ENCODE peak calls at places on chromosomes 7 and 10, in eight cellular contexts. One of them, this sample, is unnamed.

GRCh38 chr7:2037301-2037804 is 195.4 kb downstream of the MAD1L1 start:
- DNase-seq in CD8-positive, alpha-beta T cell: no peak
- DNase-seq in RWPE1: no peak
- DNase-seq in stimulated activated CD4-positive, alpha-beta T cell treated with anti-CD3 and anti-CD28 coated beads, Interleukin-4, amount 100 ng/mL, for 48 hours: no peak
- DNase-seq in kidney epithelial cell: no peak
- DNase-seq in activated T-cell treated with anti-CD3 and anti-CD28 coated beads, Interleukin-2, amount 50 U/mL, for 72 hours: peak; percentile 36
- DNase-seq in left cardiac atrium: no peak
- DNase-seq in activated CD4-positive, CD25-positive, alpha-beta regulatory T cell: no peak
- DNase-seq in this sample: no peak

GRCh38 chr7:101598422-101598957 is 30.6 kb downstream of the MYL10 start:
- DNase-seq in stimulated activated CD4-positive, alpha-beta T cell treated with anti-CD3 and anti-CD28 coated beads, Interleukin-4, amount 100 ng/mL, for 48 hours: no peak
- DNase-seq in activated T-cell treated with anti-CD3 and anti-CD28 coated beads, Interleukin-2, amount 50 U/mL, for 72 hours: no peak
- DNase-seq in CD8-positive, alpha-beta T cell: no peak
- DNase-seq in left cardiac atrium: no peak
- DNase-seq in kidney epithelial cell: no peak
- DNase-seq in activated CD4-positive, CD25-positive, alpha-beta regulatory T cell: no peak
- DNase-seq in RWPE1: no peak
- DNase-seq in this sample: peak; percentile 37

GRCh38 chr10:95837368-95837776 is 70.4 kb upstream of the CC2D2B start:
- DNase-seq in activated T-cell treated with anti-CD3 and anti-CD28 coated beads, Interleukin-2, amount 50 U/mL, for 72 hours: no peak
- DNase-seq in left cardiac atrium: no peak
- DNase-seq in kidney epithelial cell: no peak
- DNase-seq in RWPE1: no peak
- DNase-seq in stimulated activated CD4-positive, alpha-beta T cell treated with anti-CD3 and anti-CD28 coated beads, Interleukin-4, amount 100 ng/mL, for 48 hours: no peak
- DNase-seq in activated CD4-positive, CD25-positive, alpha-beta regulatory T cell: no peak
- DNase-seq in CD8-positive, alpha-beta T cell: no peak
- DNase-seq in this sample: no peak

GRCh38 chr7:141593134-141593533 is 41.9 kb downstream of the AGK start:
- DNase-seq in RWPE1: no peak
- DNase-seq in activated CD4-positive, CD25-positive, alpha-beta regulatory T cell: no peak
- DNase-seq in kidney epithelial cell: no peak
- DNase-seq in CD8-positive, alpha-beta T cell: no peak
- DNase-seq in stimulated activated CD4-positive, alpha-beta T cell treated with anti-CD3 and anti-CD28 coated beads, Interleukin-4, amount 100 ng/mL, for 48 hours: no peak
- DNase-seq in left cardiac atrium: no peak
- DNase-seq in activated T-cell treated with anti-CD3 and anti-CD28 coated beads, Interleukin-2, amount 50 U/mL, for 72 hours: no peak
- DNase-seq in this sample: no peak

GRCh38 chr10:33876547-33877400 is 542.3 kb upstream of the NRP1 start:
- DNase-seq in activated CD4-positive, CD25-positive, alpha-beta regulatory T cell: no peak
- DNase-seq in RWPE1: no peak
- DNase-seq in CD8-positive, alpha-beta T cell: no peak
- DNase-seq in left cardiac atrium: no peak
- DNase-seq in kidney epithelial cell: no peak
- DNase-seq in stimulated activated CD4-positive, alpha-beta T cell treated with anti-CD3 and anti-CD28 coated beads, Interleukin-4, amount 100 ng/mL, for 48 hours: no peak
- DNase-seq in activated T-cell treated with anti-CD3 and anti-CD28 coated beads, Interleukin-2, amount 50 U/mL, for 72 hours: no peak
- DNase-seq in this sample: no peak

GRCh38 chr7:36777855-36778254 is 53.6 kb upstream of the AOAH start:
- DNase-seq in kidney epithelial cell: no peak
- DNase-seq in activated T-cell treated with anti-CD3 and anti-CD28 coated beads, Interleukin-2, amount 50 U/mL, for 72 hours: no peak
- DNase-seq in activated CD4-positive, CD25-positive, alpha-beta regulatory T cell: no peak
- DNase-seq in RWPE1: no peak
- DNase-seq in left cardiac atrium: no peak
- DNase-seq in CD8-positive, alpha-beta T cell: no peak
- DNase-seq in stimulated activated CD4-positive, alpha-beta T cell treated with anti-CD3 and anti-CD28 coated beads, Interleukin-4, amount 100 ng/mL, for 48 hours: no peak
- DNase-seq in this sample: no peak

GRCh38 chr10:251982-252582 is 116.8 kb downstream of the ZMYND11 start:
- DNase-seq in left cardiac atrium: no peak
- DNase-seq in stimulated activated CD4-positive, alpha-beta T cell treated with anti-CD3 and anti-CD28 coated beads, Interleukin-4, amount 100 ng/mL, for 48 hours: no peak
- DNase-seq in kidney epithelial cell: no peak
- DNase-seq in RWPE1: no peak
- DNase-seq in activated CD4-positive, CD25-positive, alpha-beta regulatory T cell: no peak
- DNase-seq in CD8-positive, alpha-beta T cell: no peak
- DNase-seq in activated T-cell treated with anti-CD3 and anti-CD28 coated beads, Interleukin-2, amount 50 U/mL, for 72 hours: no peak
- DNase-seq in this sample: no peak

GRCh38 chr7:81616951-81617350 is 152.9 kb downstream of the HGF start:
- DNase-seq in activated T-cell treated with anti-CD3 and anti-CD28 coated beads, Interleukin-2, amount 50 U/mL, for 72 hours: no peak
- DNase-seq in kidney epithelial cell: no peak
- DNase-seq in left cardiac atrium: no peak
- DNase-seq in stimulated activated CD4-positive, alpha-beta T cell treated with anti-CD3 and anti-CD28 coated beads, Interleukin-4, amount 100 ng/mL, for 48 hours: no peak
- DNase-seq in RWPE1: no peak
- DNase-seq in CD8-positive, alpha-beta T cell: no peak
- DNase-seq in activated CD4-positive, CD25-positive, alpha-beta regulatory T cell: no peak
- DNase-seq in this sample: no peak

GRCh38 chr10:43965033-43965917 is 316.6 kb upstream of the ZNF32 start:
- DNase-seq in kidney epithelial cell: no peak
- DNase-seq in CD8-positive, alpha-beta T cell: no peak
- DNase-seq in left cardiac atrium: no peak
- DNase-seq in activated T-cell treated with anti-CD3 and anti-CD28 coated beads, Interleukin-2, amount 50 U/mL, for 72 hours: no peak
- DNase-seq in RWPE1: no peak
- DNase-seq in activated CD4-positive, CD25-positive, alpha-beta regulatory T cell: no peak
- DNase-seq in stimulated activated CD4-positive, alpha-beta T cell treated with anti-CD3 and anti-CD28 coated beads, Interleukin-4, amount 100 ng/mL, for 48 hours: no peak
- DNase-seq in this sample: no peak

GRCh38 chr7:2511769-2512168 is 7.8 kb upstream of the LFNG start:
- DNase-seq in kidney epithelial cell: no peak
- DNase-seq in left cardiac atrium: no peak
- DNase-seq in activated T-cell treated with anti-CD3 and anti-CD28 coated beads, Interleukin-2, amount 50 U/mL, for 72 hours: no peak
- DNase-seq in stimulated activated CD4-positive, alpha-beta T cell treated with anti-CD3 and anti-CD28 coated beads, Interleukin-4, amount 100 ng/mL, for 48 hours: no peak
- DNase-seq in CD8-positive, alpha-beta T cell: no peak
- DNase-seq in activated CD4-positive, CD25-positive, alpha-beta regulatory T cell: no peak
- DNase-seq in RWPE1: no peak
- DNase-seq in this sample: no peak

GRCh38 chr7:1940402-1940786 is 270.3 kb downstream of the ELFN1 start:
- DNase-seq in activated CD4-positive, CD25-positive, alpha-beta regulatory T cell: peak; percentile 90
- DNase-seq in RWPE1: no peak
- DNase-seq in stimulated activated CD4-positive, alpha-beta T cell treated with anti-CD3 and anti-CD28 coated beads, Interleukin-4, amount 100 ng/mL, for 48 hours: peak; percentile 74
- DNase-seq in kidney epithelial cell: peak; percentile 34
- DNase-seq in left cardiac atrium: peak; percentile 65
- DNase-seq in CD8-positive, alpha-beta T cell: peak; percentile 84
- DNase-seq in activated T-cell treated with anti-CD3 and anti-CD28 coated beads, Interleukin-2, amount 50 U/mL, for 72 hours: peak; percentile 93
- DNase-seq in this sample: no peak

GRCh38 chr10:69220041-69220451 is at the start of gene HKDC1:
- DNase-seq in kidney epithelial cell: peak; percentile 77
- DNase-seq in stimulated activated CD4-positive, alpha-beta T cell treated with anti-CD3 and anti-CD28 coated beads, Interleukin-4, amount 100 ng/mL, for 48 hours: no peak
- DNase-seq in RWPE1: no peak
- DNase-seq in CD8-positive, alpha-beta T cell: no peak
- DNase-seq in left cardiac atrium: no peak
- DNase-seq in activated CD4-positive, CD25-positive, alpha-beta regulatory T cell: no peak
- DNase-seq in activated T-cell treated with anti-CD3 and anti-CD28 coated beads, Interleukin-2, amount 50 U/mL, for 72 hours: no peak
- DNase-seq in this sample: no peak

GRCh38 chr7:123773499-123773898 is 24.7 kb upstream of the WASL start:
- DNase-seq in left cardiac atrium: no peak
- DNase-seq in RWPE1: no peak
- DNase-seq in kidney epithelial cell: no peak
- DNase-seq in CD8-positive, alpha-beta T cell: no peak
- DNase-seq in stimulated activated CD4-positive, alpha-beta T cell treated with anti-CD3 and anti-CD28 coated beads, Interleukin-4, amount 100 ng/mL, for 48 hours: no peak
- DNase-seq in activated CD4-positive, CD25-positive, alpha-beta regulatory T cell: no peak
- DNase-seq in activated T-cell treated with anti-CD3 and anti-CD28 coated beads, Interleukin-2, amount 50 U/mL, for 72 hours: no peak
- DNase-seq in this sample: no peak

GRCh38 chr7:151696738-151697514 is 177.2 kb upstream of the RHEB start:
- DNase-seq in left cardiac atrium: peak; percentile 57
- DNase-seq in activated CD4-positive, CD25-positive, alpha-beta regulatory T cell: no peak
- DNase-seq in activated T-cell treated with anti-CD3 and anti-CD28 coated beads, Interleukin-2, amount 50 U/mL, for 72 hours: no peak
- DNase-seq in stimulated activated CD4-positive, alpha-beta T cell treated with anti-CD3 and anti-CD28 coated beads, Interleukin-4, amount 100 ng/mL, for 48 hours: no peak
- DNase-seq in RWPE1: peak; percentile 78
- DNase-seq in CD8-positive, alpha-beta T cell: no peak
- DNase-seq in kidney epithelial cell: no peak
- DNase-seq in this sample: peak; percentile 90

GRCh38 chr7:82598958-82599357 is 155.4 kb upstream of the CACNA2D1 start:
- DNase-seq in CD8-positive, alpha-beta T cell: no peak
- DNase-seq in stimulated activated CD4-positive, alpha-beta T cell treated with anti-CD3 and anti-CD28 coated beads, Interleukin-4, amount 100 ng/mL, for 48 hours: no peak
- DNase-seq in kidney epithelial cell: no peak
- DNase-seq in activated CD4-positive, CD25-positive, alpha-beta regulatory T cell: no peak
- DNase-seq in left cardiac atrium: no peak
- DNase-seq in activated T-cell treated with anti-CD3 and anti-CD28 coated beads, Interleukin-2, amount 50 U/mL, for 72 hours: no peak
- DNase-seq in RWPE1: no peak
- DNase-seq in this sample: no peak

GRCh38 chr7:3068568-3068967 is 24.9 kb upstream of the CARD11 start:
- DNase-seq in activated T-cell treated with anti-CD3 and anti-CD28 coated beads, Interleukin-2, amount 50 U/mL, for 72 hours: no peak
- DNase-seq in activated CD4-positive, CD25-positive, alpha-beta regulatory T cell: no peak
- DNase-seq in kidney epithelial cell: no peak
- DNase-seq in CD8-positive, alpha-beta T cell: no peak
- DNase-seq in RWPE1: no peak
- DNase-seq in stimulated activated CD4-positive, alpha-beta T cell treated with anti-CD3 and anti-CD28 coated beads, Interleukin-4, amount 100 ng/mL, for 48 hours: no peak
- DNase-seq in left cardiac atrium: no peak
- DNase-seq in this sample: no peak

GRCh38 chr7:100966542-100967291 is 2.6 kb upstream of the MUC12 start:
- DNase-seq in activated CD4-positive, CD25-positive, alpha-beta regulatory T cell: no peak
- DNase-seq in RWPE1: no peak
- DNase-seq in stimulated activated CD4-positive, alpha-beta T cell treated with anti-CD3 and anti-CD28 coated beads, Interleukin-4, amount 100 ng/mL, for 48 hours: no peak
- DNase-seq in left cardiac atrium: no peak
- DNase-seq in kidney epithelial cell: no peak
- DNase-seq in CD8-positive, alpha-beta T cell: no peak
- DNase-seq in activated T-cell treated with anti-CD3 and anti-CD28 coated beads, Interleukin-2, amount 50 U/mL, for 72 hours: peak; percentile 8
- DNase-seq in this sample: peak; percentile 78

GRCh38 chr10:486668-487067 is 202.8 kb downstream of the DIP2C start:
- DNase-seq in kidney epithelial cell: no peak
- DNase-seq in RWPE1: no peak
- DNase-seq in left cardiac atrium: no peak
- DNase-seq in CD8-positive, alpha-beta T cell: no peak
- DNase-seq in stimulated activated CD4-positive, alpha-beta T cell treated with anti-CD3 and anti-CD28 coated beads, Interleukin-4, amount 100 ng/mL, for 48 hours: no peak
- DNase-seq in activated CD4-positive, CD25-positive, alpha-beta regulatory T cell: no peak
- DNase-seq in activated T-cell treated with anti-CD3 and anti-CD28 coated beads, Interleukin-2, amount 50 U/mL, for 72 hours: no peak
- DNase-seq in this sample: no peak

GRCh38 chr10:31778627-31779026 is 150.0 kb downstream of the ARHGAP12 start:
- DNase-seq in stimulated activated CD4-positive, alpha-beta T cell treated with anti-CD3 and anti-CD28 coated beads, Interleukin-4, amount 100 ng/mL, for 48 hours: no peak
- DNase-seq in RWPE1: no peak
- DNase-seq in kidney epithelial cell: no peak
- DNase-seq in left cardiac atrium: no peak
- DNase-seq in activated CD4-positive, CD25-positive, alpha-beta regulatory T cell: no peak
- DNase-seq in CD8-positive, alpha-beta T cell: no peak
- DNase-seq in activated T-cell treated with anti-CD3 and anti-CD28 coated beads, Interleukin-2, amount 50 U/mL, for 72 hours: no peak
- DNase-seq in this sample: no peak

GRCh38 chr10:48506147-48506917 is 98.5 kb downstream of the ARHGAP22 start:
- DNase-seq in stimulated activated CD4-positive, alpha-beta T cell treated with anti-CD3 and anti-CD28 coated beads, Interleukin-4, amount 100 ng/mL, for 48 hours: no peak
- DNase-seq in RWPE1: no peak
- DNase-seq in activated CD4-positive, CD25-positive, alpha-beta regulatory T cell: no peak
- DNase-seq in CD8-positive, alpha-beta T cell: no peak
- DNase-seq in kidney epithelial cell: no peak
- DNase-seq in left cardiac atrium: no peak
- DNase-seq in activated T-cell treated with anti-CD3 and anti-CD28 coated beads, Interleukin-2, amount 50 U/mL, for 72 hours: no peak
- DNase-seq in this sample: peak; percentile 28

GRCh38 chr10:88946965-88947590 is 5.5 kb downstream of the ACTA2 start:
- DNase-seq in kidney epithelial cell: no peak
- DNase-seq in activated T-cell treated with anti-CD3 and anti-CD28 coated beads, Interleukin-2, amount 50 U/mL, for 72 hours: no peak
- DNase-seq in CD8-positive, alpha-beta T cell: no peak
- DNase-seq in activated CD4-positive, CD25-positive, alpha-beta regulatory T cell: no peak
- DNase-seq in left cardiac atrium: no peak
- DNase-seq in RWPE1: no peak
- DNase-seq in stimulated activated CD4-positive, alpha-beta T cell treated with anti-CD3 and anti-CD28 coated beads, Interleukin-4, amount 100 ng/mL, for 48 hours: no peak
- DNase-seq in this sample: no peak

GRCh38 chr10:131531265-131532190 is 220.0 kb upstream of the TCERG1L start:
- DNase-seq in activated T-cell treated with anti-CD3 and anti-CD28 coated beads, Interleukin-2, amount 50 U/mL, for 72 hours: no peak
- DNase-seq in CD8-positive, alpha-beta T cell: no peak
- DNase-seq in left cardiac atrium: no peak
- DNase-seq in kidney epithelial cell: no peak
- DNase-seq in RWPE1: no peak
- DNase-seq in stimulated activated CD4-positive, alpha-beta T cell treated with anti-CD3 and anti-CD28 coated beads, Interleukin-4, amount 100 ng/mL, for 48 hours: no peak
- DNase-seq in activated CD4-positive, CD25-positive, alpha-beta regulatory T cell: no peak
- DNase-seq in this sample: no peak

GRCh38 chr10:57689898-57690297 is 577.8 kb downstream of the IPMK start:
- DNase-seq in RWPE1: no peak
- DNase-seq in activated T-cell treated with anti-CD3 and anti-CD28 coated beads, Interleukin-2, amount 50 U/mL, for 72 hours: no peak
- DNase-seq in left cardiac atrium: no peak
- DNase-seq in CD8-positive, alpha-beta T cell: no peak
- DNase-seq in kidney epithelial cell: no peak
- DNase-seq in activated CD4-positive, CD25-positive, alpha-beta regulatory T cell: no peak
- DNase-seq in stimulated activated CD4-positive, alpha-beta T cell treated with anti-CD3 and anti-CD28 coated beads, Interleukin-4, amount 100 ng/mL, for 48 hours: no peak
- DNase-seq in this sample: no peak

GRCh38 chr7:27095050-27095896 is 527 bp downstream of the HOXA1 start:
- DNase-seq in left cardiac atrium: no peak
- DNase-seq in activated T-cell treated with anti-CD3 and anti-CD28 coated beads, Interleukin-2, amount 50 U/mL, for 72 hours: peak; percentile 33
- DNase-seq in kidney epithelial cell: no peak
- DNase-seq in stimulated activated CD4-positive, alpha-beta T cell treated with anti-CD3 and anti-CD28 coated beads, Interleukin-4, amount 100 ng/mL, for 48 hours: no peak
- DNase-seq in activated CD4-positive, CD25-positive, alpha-beta regulatory T cell: no peak
- DNase-seq in RWPE1: no peak
- DNase-seq in CD8-positive, alpha-beta T cell: no peak
- DNase-seq in this sample: peak; percentile 43

GRCh38 chr7:132103718-132104117 is 472.6 kb downstream of the PLXNA4 start:
- DNase-seq in left cardiac atrium: no peak
- DNase-seq in activated CD4-positive, CD25-positive, alpha-beta regulatory T cell: no peak
- DNase-seq in activated T-cell treated with anti-CD3 and anti-CD28 coated beads, Interleukin-2, amount 50 U/mL, for 72 hours: no peak
- DNase-seq in CD8-positive, alpha-beta T cell: no peak
- DNase-seq in RWPE1: no peak
- DNase-seq in kidney epithelial cell: no peak
- DNase-seq in stimulated activated CD4-positive, alpha-beta T cell treated with anti-CD3 and anti-CD28 coated beads, Interleukin-4, amount 100 ng/mL, for 48 hours: no peak
- DNase-seq in this sample: no peak

GRCh38 chr10:22837771-22838170 is 90.1 kb upstream of the ARMC3 start:
- DNase-seq in kidney epithelial cell: no peak
- DNase-seq in activated CD4-positive, CD25-positive, alpha-beta regulatory T cell: no peak
- DNase-seq in stimulated activated CD4-positive, alpha-beta T cell treated with anti-CD3 and anti-CD28 coated beads, Interleukin-4, amount 100 ng/mL, for 48 hours: no peak
- DNase-seq in activated T-cell treated with anti-CD3 and anti-CD28 coated beads, Interleukin-2, amount 50 U/mL, for 72 hours: no peak
- DNase-seq in CD8-positive, alpha-beta T cell: no peak
- DNase-seq in RWPE1: no peak
- DNase-seq in left cardiac atrium: no peak
- DNase-seq in this sample: no peak

GRCh38 chr10:132520147-132520811 is 17.3 kb upstream of the INPP5A start:
- DNase-seq in activated T-cell treated with anti-CD3 and anti-CD28 coated beads, Interleukin-2, amount 50 U/mL, for 72 hours: no peak
- DNase-seq in activated CD4-positive, CD25-positive, alpha-beta regulatory T cell: no peak
- DNase-seq in left cardiac atrium: peak; percentile 60
- DNase-seq in kidney epithelial cell: no peak
- DNase-seq in CD8-positive, alpha-beta T cell: no peak
- DNase-seq in stimulated activated CD4-positive, alpha-beta T cell treated with anti-CD3 and anti-CD28 coated beads, Interleukin-4, amount 100 ng/mL, for 48 hours: no peak
- DNase-seq in RWPE1: no peak
- DNase-seq in this sample: peak; percentile 51

GRCh38 chr10:71124921-71125748 is 87.2 kb upstream of the UNC5B start:
- DNase-seq in left cardiac atrium: no peak
- DNase-seq in CD8-positive, alpha-beta T cell: no peak
- DNase-seq in stimulated activated CD4-positive, alpha-beta T cell treated with anti-CD3 and anti-CD28 coated beads, Interleukin-4, amount 100 ng/mL, for 48 hours: no peak
- DNase-seq in activated CD4-positive, CD25-positive, alpha-beta regulatory T cell: no peak
- DNase-seq in activated T-cell treated with anti-CD3 and anti-CD28 coated beads, Interleukin-2, amount 50 U/mL, for 72 hours: no peak
- DNase-seq in RWPE1: no peak
- DNase-seq in kidney epithelial cell: no peak
- DNase-seq in this sample: peak; percentile 48

GRCh38 chr7:153934048-153934447 is 118.2 kb upstream of the DPP6 start:
- DNase-seq in activated CD4-positive, CD25-positive, alpha-beta regulatory T cell: no peak
- DNase-seq in left cardiac atrium: no peak
- DNase-seq in kidney epithelial cell: no peak
- DNase-seq in activated T-cell treated with anti-CD3 and anti-CD28 coated beads, Interleukin-2, amount 50 U/mL, for 72 hours: no peak
- DNase-seq in RWPE1: no peak
- DNase-seq in stimulated activated CD4-positive, alpha-beta T cell treated with anti-CD3 and anti-CD28 coated beads, Interleukin-4, amount 100 ng/mL, for 48 hours: no peak
- DNase-seq in CD8-positive, alpha-beta T cell: no peak
- DNase-seq in this sample: peak; percentile 37

GRCh38 chr10:30812018-30812851 is 182.7 kb upstream of the LYZL2 start:
- DNase-seq in RWPE1: no peak
- DNase-seq in CD8-positive, alpha-beta T cell: no peak
- DNase-seq in activated T-cell treated with anti-CD3 and anti-CD28 coated beads, Interleukin-2, amount 50 U/mL, for 72 hours: no peak
- DNase-seq in left cardiac atrium: no peak
- DNase-seq in activated CD4-positive, CD25-positive, alpha-beta regulatory T cell: no peak
- DNase-seq in kidney epithelial cell: peak; percentile 43
- DNase-seq in stimulated activated CD4-positive, alpha-beta T cell treated with anti-CD3 and anti-CD28 coated beads, Interleukin-4, amount 100 ng/mL, for 48 hours: no peak
- DNase-seq in this sample: peak; percentile 51

GRCh38 chr7:51019231-51019844 is 236.6 kb upstream of the GRB10 start:
- DNase-seq in RWPE1: peak; percentile 59
- DNase-seq in stimulated activated CD4-positive, alpha-beta T cell treated with anti-CD3 and anti-CD28 coated beads, Interleukin-4, amount 100 ng/mL, for 48 hours: no peak
- DNase-seq in left cardiac atrium: no peak
- DNase-seq in activated CD4-positive, CD25-positive, alpha-beta regulatory T cell: no peak
- DNase-seq in kidney epithelial cell: peak; percentile 48
- DNase-seq in CD8-positive, alpha-beta T cell: no peak
- DNase-seq in activated T-cell treated with anti-CD3 and anti-CD28 coated beads, Interleukin-2, amount 50 U/mL, for 72 hours: no peak
- DNase-seq in this sample: peak; percentile 20

GRCh38 chr7:2381881-2382509 is 21.4 kb upstream of the CHST12 start:
- DNase-seq in CD8-positive, alpha-beta T cell: no peak
- DNase-seq in kidney epithelial cell: no peak
- DNase-seq in activated CD4-positive, CD25-positive, alpha-beta regulatory T cell: no peak
- DNase-seq in activated T-cell treated with anti-CD3 and anti-CD28 coated beads, Interleukin-2, amount 50 U/mL, for 72 hours: no peak
- DNase-seq in stimulated activated CD4-positive, alpha-beta T cell treated with anti-CD3 and anti-CD28 coated beads, Interleukin-4, amount 100 ng/mL, for 48 hours: no peak
- DNase-seq in RWPE1: no peak
- DNase-seq in left cardiac atrium: no peak
- DNase-seq in this sample: peak; percentile 60

GRCh38 chr10:86684305-86684704 is 16.0 kb downstream of the LDB3 start:
- DNase-seq in activated T-cell treated with anti-CD3 and anti-CD28 coated beads, Interleukin-2, amount 50 U/mL, for 72 hours: no peak
- DNase-seq in CD8-positive, alpha-beta T cell: no peak
- DNase-seq in stimulated activated CD4-positive, alpha-beta T cell treated with anti-CD3 and anti-CD28 coated beads, Interleukin-4, amount 100 ng/mL, for 48 hours: no peak
- DNase-seq in activated CD4-positive, CD25-positive, alpha-beta regulatory T cell: no peak
- DNase-seq in RWPE1: no peak
- DNase-seq in kidney epithelial cell: no peak
- DNase-seq in left cardiac atrium: peak; percentile 59
- DNase-seq in this sample: peak; percentile 90